ENCODE peak calls at places on chromosomes 12 and 14, in five cellular contexts. Z, W, O, C and H are unnamed samples.

GRCh38 chr12:65822732-65823480 is 1.4 kb upstream of the HMGA2 start:
- DNase-seq in Z (peak; percentile 79), W (peak; percentile 2), O (no peak), C (peak; percentile 89), H (peak; percentile 76)

GRCh38 chr12:120453977-120454376 is 7.7 kb downstream of the GATC start:
- DNase-seq in Z (peak; percentile 19), W (no peak), O (no peak), C (peak; percentile 70), H (peak; percentile 19)

GRCh38 chr12:56189336-56189917 is at the start of gene SMARCC2:
- DNase-seq in Z (peak; percentile 85), W (peak; percentile 91), O (peak; percentile 95), C (peak; percentile 93), H (peak; percentile 75)

GRCh38 chr14:71011479-71011878 is 104.2 kb downstream of the PCNX1 start:
- DNase-seq in Z (no peak), W (no peak), O (no peak), C (no peak), H (no peak)

GRCh38 chr12:990308-990648 is 745 bp upstream of the ERC1 start:
- DNase-seq in Z (peak; percentile 74), W (peak; percentile 78), O (peak; percentile 88), C (peak; percentile 59), H (peak; percentile 66)

GRCh38 chr12:109264095-109264942 is 44.8 kb downstream of the FOXN4 start:
- DNase-seq in Z (peak; percentile 41), W (peak; percentile 70), O (peak; percentile 90), C (peak; percentile 95), H (peak; percentile 53)

GRCh38 chr12:24073170-24073810 is 123.8 kb upstream of the SOX5 start:
- DNase-seq in Z (no peak), W (no peak), O (no peak), C (no peak), H (no peak)

GRCh38 chr14:77457115-77457521 is 283 bp downstream of the VIPAS39 start:
- DNase-seq in Z (peak; percentile 40), W (peak; percentile 18), O (peak; percentile 64), C (no peak), H (no peak)

GRCh38 chr12:105992849-105993740 is 145.7 kb downstream of the NUAK1 start:
- DNase-seq in Z (peak; percentile 81), W (peak; percentile 17), O (peak; percentile 72), C (peak; percentile 8), H (no peak)

GRCh38 chr14:68458840-68459469 is 333.9 kb downstream of the ZFP36L1 start:
- DNase-seq in Z (peak; percentile 87), W (peak; percentile 88), O (peak; percentile 77), C (peak; percentile 60), H (peak; percentile 95)

GRCh38 chr14:74085047-74085637 is 386 bp downstream of the LIN52 start:
- DNase-seq in Z (peak; percentile 55), W (no peak), O (no peak), C (peak; percentile 67), H (peak; percentile 62)

GRCh38 chr12:57621497-57622292 is 10.5 kb downstream of the ARHGEF25 start:
- DNase-seq in Z (peak; percentile 11), W (peak; percentile 50), O (peak; percentile 81), C (peak; percentile 77), H (no peak)

GRCh38 chr14:95876769-95877490 is at the start of gene TUNAR:
- DNase-seq in Z (no peak), W (peak; percentile 24), O (no peak), C (peak; percentile 79), H (no peak)

GRCh38 chr12:68638721-68639395 is 28.2 kb downstream of the RAP1B start:
- DNase-seq in Z (no peak), W (no peak), O (no peak), C (no peak), H (peak; percentile 68)

GRCh38 chr12:114434341-114434740 is 28.4 kb upstream of the TBX5 start:
- DNase-seq in Z (peak; percentile 67), W (no peak), O (no peak), C (no peak), H (peak; percentile 89)

DNA sequence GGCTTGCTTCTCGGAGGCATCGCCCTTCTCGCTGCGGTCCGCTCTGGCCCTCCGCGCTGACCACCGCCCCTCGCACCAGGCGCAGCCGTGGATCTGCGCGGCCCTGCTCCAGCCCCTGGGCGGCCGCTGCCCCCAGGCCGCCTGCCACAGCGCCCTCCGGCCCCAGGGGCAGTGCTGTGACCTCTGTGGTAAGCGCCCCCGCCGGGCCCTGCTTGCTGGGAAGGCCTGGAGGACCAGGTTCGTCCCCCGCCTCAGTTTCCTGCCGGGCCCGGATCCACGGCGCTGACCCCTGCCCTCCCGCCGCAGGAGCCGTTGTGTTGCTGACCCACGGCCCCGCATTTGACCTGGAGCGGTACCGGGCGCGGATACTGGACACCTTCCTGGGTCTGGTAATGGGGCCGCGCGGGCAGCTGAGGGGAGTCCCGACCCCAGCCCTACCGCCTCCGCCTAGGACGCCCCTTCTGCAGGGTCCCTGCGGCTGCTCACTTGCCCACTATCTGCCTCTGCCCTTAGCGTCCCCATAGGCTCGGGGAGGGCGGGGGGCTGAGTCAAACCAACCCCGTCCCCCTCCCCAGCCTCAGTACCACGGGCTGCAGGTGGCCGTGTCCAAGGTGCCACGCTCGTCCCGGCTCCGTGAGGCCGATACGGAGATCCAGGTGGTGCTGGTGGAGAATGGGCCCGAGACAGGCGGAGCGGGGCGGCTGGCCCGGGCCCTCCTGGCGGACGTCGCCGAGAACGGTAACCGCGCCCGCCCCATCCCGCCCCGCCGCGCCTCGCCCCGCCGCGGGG is 7.1 kb downstream of the AMN start:
- DNase-seq in Z (no peak), W (no peak), O (no peak), C (no peak), H (no peak)
- H3K4me3 ChIP-seq in Z (peak overlapping the region; percentile 42), W (no peak overlapping the region), O (peak overlapping the region; percentile 44), C (peak overlapping the region; percentile 92), H (peak overlapping the region; percentile 2)

GRCh38 chr14:75379246-75379929 is 48.4 kb upstream of the JDP2 start:
- DNase-seq in Z (no peak), W (no peak), O (no peak), C (peak; percentile 56), H (no peak)

GRCh38 chr14:75379930-75380270 is 47.9 kb upstream of the JDP2 start:
- DNase-seq in Z (no peak), W (no peak), O (no peak), C (no peak), H (no peak)

GRCh38 chr14:75383721-75384120 is 44.1 kb upstream of the JDP2 start:
- DNase-seq in Z (no peak), W (no peak), O (no peak), C (no peak), H (no peak)

GRCh38 chr14:75381642-75382041 is 46.2 kb upstream of the JDP2 start:
- DNase-seq in Z (no peak), W (no peak), O (no peak), C (no peak), H (no peak)

DNA sequence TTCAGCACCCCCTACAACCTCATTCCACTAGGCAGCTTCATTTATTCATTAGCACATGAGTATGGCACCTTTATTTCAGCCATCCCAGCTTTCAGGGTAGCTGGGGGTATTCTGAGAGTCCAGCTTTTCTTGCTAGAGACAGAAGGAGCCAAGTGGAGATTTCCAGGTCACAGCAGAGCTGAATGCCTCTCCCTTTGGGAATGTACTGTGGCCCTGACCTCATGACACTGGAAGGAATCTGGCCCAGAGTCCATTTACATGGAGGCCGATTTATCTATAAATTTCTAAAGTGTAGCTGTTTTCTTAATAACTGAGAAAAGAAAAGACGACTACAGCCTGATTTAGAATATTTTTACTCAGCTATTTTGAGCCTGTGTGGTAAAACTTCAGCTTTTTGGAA is 47.2 kb upstream of the JDP2 start:
- DNase-seq in Z (no peak), W (no peak), O (no peak), C (no peak), H (no peak)
- H3K27me3 ChIP-seq in Z (peaks cover 26% of the 10 kb centered on the region), W (no peaks in the 10 kb centered on the region), O (no peaks in the 10 kb centered on the region), C (no peaks in the 10 kb centered on the region), H (peaks cover 7% of the 10 kb centered on the region)

DNA sequence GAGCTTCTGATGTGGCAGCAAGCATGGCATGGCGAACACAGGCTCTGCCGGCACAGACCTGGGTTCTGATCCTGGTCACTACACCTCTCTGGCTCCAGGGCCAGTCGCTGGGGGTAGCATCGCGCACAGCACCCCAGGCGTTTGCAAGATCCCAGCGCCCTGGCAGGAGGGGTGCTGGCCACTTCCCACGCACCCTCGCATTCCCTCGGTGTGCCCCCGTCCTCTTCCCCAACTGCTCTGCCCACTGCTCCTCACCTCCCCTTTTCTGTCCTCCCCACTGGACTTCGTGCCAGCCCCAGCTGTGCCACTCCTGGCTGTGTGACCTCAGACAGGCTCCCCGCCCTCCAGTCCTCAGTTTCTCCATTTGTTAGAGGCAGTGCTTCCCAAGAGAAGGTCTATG is 2.8 kb downstream of the CDK2AP1 start:
- DNase-seq in Z (no peak), W (no peak), O (no peak), C (no peak), H (no peak)
- H3K4me3 ChIP-seq in Z (peak overlapping the region; percentile 74), W (no peak overlapping the region), O (peak overlapping the region; percentile 76), C (peak overlapping the region; percentile 78), H (peak overlapping the region; percentile 82)

GRCh38 chr14:106846218-106846617 is 1319.8 kb downstream of the TMEM121 start:
- DNase-seq in Z (no peak), W (no peak), O (no peak), C (no peak), H (no peak)
- H3K27me3 ChIP-seq in Z (no peaks in the 10 kb centered on the region), W (no peaks in the 10 kb centered on the region), O (peaks cover 11% of the 10 kb centered on the region), C (no peaks in the 10 kb centered on the region), H (no peaks in the 10 kb centered on the region)

GRCh38 chr14:75454963-75455546 is 27.2 kb downstream of the JDP2 start:
- DNase-seq in Z (peak; percentile 76), W (peak; percentile 77), O (peak; percentile 89), C (no peak), H (peak; percentile 55)

GRCh38 chr14:75452324-75452723 is 24.5 kb downstream of the JDP2 start:
- DNase-seq in Z (no peak), W (no peak), O (no peak), C (no peak), H (no peak)

GRCh38 chr14:75450381-75451276 is 22.8 kb downstream of the JDP2 start:
- DNase-seq in Z (peak; percentile 40), W (peak; percentile 97), O (peak; percentile 84), C (no peak), H (no peak)

GRCh38 chr14:75453817-75454434 is 26.1 kb downstream of the JDP2 start:
- DNase-seq in Z (no peak), W (no peak), O (no peak), C (peak; percentile 42), H (no peak)

GRCh38 chr14:75452900-75453816 is 25.3 kb downstream of the JDP2 start:
- DNase-seq in Z (peak; percentile 89), W (peak; percentile 68), O (peak; percentile 92), C (peak; percentile 97), H (peak; percentile 95)
- H3K4me3 ChIP-seq in Z (no peak overlapping the region), W (no peak overlapping the region), O (no peak overlapping the region), C (peak overlapping the region; percentile 36), H (no peak overlapping the region)

GRCh38 chr12:62190081-62190480 is 70.1 kb upstream of the USP15 start:
- DNase-seq in Z (no peak), W (no peak), O (no peak), C (peak; percentile 12), H (no peak)
- H3K27me3 ChIP-seq in Z (peaks cover 31% of the 10 kb centered on the region), W (peaks cover 4% of the 10 kb centered on the region), O (peaks cover 27% of the 10 kb centered on the region), C (peaks cover 42% of the 10 kb centered on the region), H (peaks cover 26% of the 10 kb centered on the region)

DNA sequence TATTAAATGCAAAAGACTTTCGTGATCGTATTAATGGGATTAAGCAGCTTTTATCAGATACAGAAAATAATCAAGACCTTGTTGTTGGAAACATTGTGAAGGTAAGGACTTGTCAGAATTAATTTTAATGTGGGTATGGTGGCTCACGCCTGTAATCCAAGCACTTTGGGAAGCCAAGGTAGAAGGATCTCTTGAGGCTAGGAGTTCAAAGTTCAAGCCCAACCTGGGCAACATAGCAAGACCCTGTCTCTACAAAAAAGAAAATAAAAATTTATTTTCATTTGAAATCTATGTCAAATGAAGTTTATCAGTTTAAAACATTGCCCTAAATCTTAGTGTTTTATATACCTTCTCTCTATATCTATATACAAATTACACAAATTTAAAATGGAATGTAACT is 17.2 kb upstream of the PRPF39 start:
- DNase-seq in Z (no peak), W (no peak), O (no peak), C (no peak), H (no peak)
- H3K4me3 ChIP-seq in Z (no peak overlapping the region), W (no peak overlapping the region), O (no peak overlapping the region), C (no peak overlapping the region), H (no peak overlapping the region)